ENCODE peak calls at places on chromosomes 6 and 20, in four cellular contexts. J is HepG2, F is H1, U is K562. M is an unnamed sample.

GRCh38 chr6:30914076-30914853 is at the start of gene VARS2:
- DNase-seq in J (peak), F (peak), U (peak), M (peak)

GRCh38 chr6:33661118-33661838 is 40.2 kb downstream of the ITPR3 start:
- DNase-seq in J (no peak), F (no peak), U (no peak), M (no peak)

GRCh38 chr6:6676910-6677441 is 88.5 kb downstream of the LY86 start:
- DNase-seq in J (peak), F (peak), U (peak), M (peak)

GRCh38 chr20:34150616-34151015 is 38.6 kb upstream of the EIF2S2 start:
- DNase-seq in J (no peak), F (no peak), U (no peak), M (no peak)

GRCh38 chr6:158770948-158771347 is 48.2 kb downstream of the EZR start:
- DNase-seq in J (no peak), F (no peak), U (no peak), M (no peak)

GRCh38 chr6:142592876-142593275 is 291.1 kb downstream of the ADGRG6 start:
- DNase-seq in J (no peak), F (no peak), U (no peak), M (no peak)

GRCh38 chr6:110999634-111000270 is 17.9 kb downstream of the RPF2 start:
- DNase-seq in J (peak), F (no peak), U (no peak), M (peak)

GRCh38 chr6:153872946-153873345 is 166.1 kb upstream of the OPRM1 start:
- DNase-seq in J (no peak), F (no peak), U (no peak), M (no peak)

GRCh38 chr6:29792123-29793035 is 35.2 kb upstream of the HLA-G start:
- DNase-seq in J (no peak), F (no peak), U (peak), M (peak)

GRCh38 chr20:18984238-18985200 is 170.9 kb downstream of the SCP2D1 start:
- DNase-seq in J (no peak), F (no peak), U (peak), M (no peak)

DNA sequence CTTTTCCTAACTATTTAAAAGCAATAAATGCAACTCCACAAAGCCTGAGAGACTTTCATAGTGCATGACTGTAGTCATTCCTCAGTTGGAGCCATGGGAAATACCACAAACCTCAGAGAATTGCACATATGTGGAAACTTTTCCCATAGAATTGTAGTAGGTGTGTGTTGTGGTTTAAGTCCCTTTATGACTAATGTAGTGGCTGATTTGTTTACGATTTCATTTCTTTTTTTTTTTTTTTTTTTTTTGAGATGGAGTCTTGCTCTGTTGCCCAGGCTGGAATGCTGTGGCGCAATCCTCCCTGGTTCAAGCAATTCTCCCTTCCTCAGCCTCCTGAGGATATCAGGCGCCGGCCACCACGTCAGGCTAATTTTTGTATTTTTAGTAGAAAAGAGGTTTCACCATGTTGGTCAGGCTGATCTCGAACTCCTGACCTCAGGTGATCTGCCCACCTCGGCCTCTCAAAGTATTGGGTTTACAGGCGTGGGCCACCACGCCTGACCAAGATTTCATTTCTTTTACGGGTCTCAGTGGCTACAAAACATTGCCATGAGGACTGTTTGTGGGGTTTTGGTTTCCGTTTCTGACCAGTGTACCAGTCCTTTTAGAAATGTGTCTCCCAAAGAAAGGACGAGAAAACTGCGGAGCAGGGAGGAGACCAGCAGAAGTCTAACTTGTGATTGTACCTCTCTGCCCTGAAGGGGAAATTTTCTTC is 212.1 kb upstream of the MARCKS start:
- DNase-seq in J (peak), F (no peak), U (no peak), M (no peak)
- TF ChIP-seq EZH2 in J (no peak), F (no peak), U (no peak), M (no peak)

GRCh38 chr6:128600397-128600951 is 80.1 kb upstream of the PTPRK start:
- DNase-seq in J (no peak), F (no peak), U (no peak), M (peak)
- TF ChIP-seq JUN in J (no peak), F (no peak), U (no peak), M (peak)

DNA sequence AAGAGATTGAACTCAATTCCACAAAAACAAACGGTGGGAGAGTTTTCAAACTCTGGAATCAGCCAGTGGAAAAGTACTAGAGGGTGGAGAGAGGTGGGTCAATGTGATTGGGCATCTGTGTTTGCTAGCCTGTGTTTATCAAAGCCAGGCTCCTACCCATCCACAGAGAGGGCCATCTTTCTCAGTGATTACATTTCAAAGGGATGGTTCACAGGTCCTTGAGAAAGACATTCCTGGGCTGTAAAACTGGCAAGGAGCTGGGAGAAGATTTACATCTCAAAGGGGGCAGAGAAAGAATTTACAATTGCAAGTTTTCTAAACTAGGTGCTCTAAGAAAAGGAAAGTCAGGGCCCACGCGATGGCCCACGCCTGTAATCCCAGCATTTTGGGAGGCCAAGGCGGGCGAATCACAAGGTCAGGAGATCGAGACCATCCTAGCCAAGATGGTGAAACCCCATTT is 146.8 kb upstream of the UST start:
- DNase-seq in J (peak), F (peak), U (no peak), M (no peak)
- H3K27ac ChIP-seq in J (no peak), F (peak), U (no peak), M (no peak)

GRCh38 chr6:10882654-10883053 is 813 bp upstream of the GCM2 start:
- DNase-seq in J (no peak), F (no peak), U (no peak), M (no peak)
- TF ChIP-seq EZH2 in J (no peak), F (peak), U (no peak), M (peak)

M was measured in endothelial cell of umbilical vein.